ENCODE peak calls at places on chromosome 1, in ten cellular contexts. V, P, X, C, W, I, T, Y, R and B are unnamed samples.

GRCh38 chr1:38258085-38258484 is 211.5 kb upstream of the POU3F1 start:
- DNase-seq in V (no peak), P (no peak), X (no peak), C (no peak), W (no peak), I (no peak), T (no peak), Y (no peak), R (no peak), B (no peak)

GRCh38 chr1:165397945-165398344 is 41.4 kb upstream of the LMX1A start:
- DNase-seq in V (no peak), P (peak), X (peak), C (no peak), W (no peak), I (no peak), T (no peak), Y (peak), R (no peak), B (peak)

GRCh38 chr1:103525114-103525606 is 339 bp upstream of the RNPC3 start:
- DNase-seq in V (no peak), P (peak), X (no peak), C (no peak), W (peak), I (no peak), T (peak), Y (peak), R (peak), B (peak)

GRCh38 chr1:45348020-45348419 is 7.8 kb upstream of the MUTYH start:
- DNase-seq in V (no peak), P (peak), X (no peak), C (no peak), W (no peak), I (no peak), T (no peak), Y (no peak), R (no peak), B (no peak)

GRCh38 chr1:211611818-211612217 is 32.9 kb upstream of the SLC30A1 start:
- DNase-seq in V (no peak), P (no peak), X (no peak), C (no peak), W (no peak), I (no peak), T (no peak), Y (no peak), R (no peak), B (no peak)

GRCh38 chr1:108121361-108122143 is 78.6 kb downstream of the SLC25A24 start:
- DNase-seq in V (no peak), P (no peak), X (peak), C (no peak), W (no peak), I (no peak), T (no peak), Y (no peak), R (no peak), B (no peak)

GRCh38 chr1:55234016-55234415 is 18.9 kb upstream of the USP24 start:
- DNase-seq in V (no peak), P (peak), X (no peak), C (no peak), W (no peak), I (no peak), T (no peak), Y (no peak), R (no peak), B (peak)

GRCh38 chr1:82604524-82604923 is 803.8 kb downstream of the ADGRL2 start:
- DNase-seq in V (no peak), P (no peak), X (no peak), C (no peak), W (no peak), I (no peak), T (no peak), Y (peak), R (no peak), B (no peak)

GRCh38 chr1:30380625-30380984 is 342.8 kb downstream of the MATN1 start:
- DNase-seq in V (no peak), P (no peak), X (no peak), C (no peak), W (no peak), I (no peak), T (no peak), Y (no peak), R (no peak), B (no peak)